ENCODE peak calls at places on chromosomes 3 and 15, in ten cellular contexts. One of them, this sample, is unnamed.

GRCh38 chr15:78667578-78668236 is 26.7 kb upstream of the CHRNB4 start:
- DNase-seq in NCI-H1417 treated with DMSO at 0.1 percent for 48 hours: no peak
- DNase-seq in iris pigment epithelial cell: no peak
- DNase-seq in stimulated activated CD8-positive, alpha-beta memory T cell treated with anti-CD3 and anti-CD28 coated beads, Interleukin-4, amount 100 ng/mL, for 24 hours: no peak
- DNase-seq in stimulated activated CD4-positive, alpha-beta T cell treated with anti-CD3 and anti-CD28 coated beads, Interleukin-2, amount 100 ng/mL, for 48 hours: no peak
- DNase-seq in NCI-H2081: no peak
- DNase-seq in posterior cingulate gyrus: no peak
- DNase-seq in pancreas: no peak
- DNase-seq in H9: no peak
- DNase-seq in activated CD8-positive, alpha-beta memory T cell treated with anti-CD3 and anti-CD28 coated beads for 24 hours: no peak
- DNase-seq in this sample: no peak

GRCh38 chr3:194985031-194985578 is 285.9 kb downstream of the XXYLT1 start:
- DNase-seq in NCI-H1417 treated with DMSO at 0.1 percent for 48 hours: no peak
- DNase-seq in iris pigment epithelial cell: peak; percentile 44
- DNase-seq in stimulated activated CD8-positive, alpha-beta memory T cell treated with anti-CD3 and anti-CD28 coated beads, Interleukin-4, amount 100 ng/mL, for 24 hours: no peak
- DNase-seq in stimulated activated CD4-positive, alpha-beta T cell treated with anti-CD3 and anti-CD28 coated beads, Interleukin-2, amount 100 ng/mL, for 48 hours: no peak
- DNase-seq in NCI-H2081: no peak
- DNase-seq in posterior cingulate gyrus: no peak
- DNase-seq in pancreas: peak; percentile 36
- DNase-seq in H9: peak; percentile 94
- DNase-seq in activated CD8-positive, alpha-beta memory T cell treated with anti-CD3 and anti-CD28 coated beads for 24 hours: peak; percentile 41
- DNase-seq in this sample: peak; percentile 73

GRCh38 chr3:159169828-159170227 is 368.0 kb downstream of the MFSD1 start:
- DNase-seq in NCI-H1417 treated with DMSO at 0.1 percent for 48 hours: no peak
- DNase-seq in iris pigment epithelial cell: peak; percentile 97
- DNase-seq in stimulated activated CD8-positive, alpha-beta memory T cell treated with anti-CD3 and anti-CD28 coated beads, Interleukin-4, amount 100 ng/mL, for 24 hours: no peak
- DNase-seq in stimulated activated CD4-positive, alpha-beta T cell treated with anti-CD3 and anti-CD28 coated beads, Interleukin-2, amount 100 ng/mL, for 48 hours: no peak
- DNase-seq in NCI-H2081: no peak
- DNase-seq in posterior cingulate gyrus: no peak
- DNase-seq in pancreas: no peak
- DNase-seq in H9: no peak
- DNase-seq in activated CD8-positive, alpha-beta memory T cell treated with anti-CD3 and anti-CD28 coated beads for 24 hours: no peak
- DNase-seq in this sample: peak; percentile 91

GRCh38 chr3:46301122-46301835 is 52.6 kb upstream of the CCR2 start:
- DNase-seq in NCI-H1417 treated with DMSO at 0.1 percent for 48 hours: no peak
- DNase-seq in iris pigment epithelial cell: no peak
- DNase-seq in stimulated activated CD8-positive, alpha-beta memory T cell treated with anti-CD3 and anti-CD28 coated beads, Interleukin-4, amount 100 ng/mL, for 24 hours: no peak
- DNase-seq in stimulated activated CD4-positive, alpha-beta T cell treated with anti-CD3 and anti-CD28 coated beads, Interleukin-2, amount 100 ng/mL, for 48 hours: no peak
- DNase-seq in NCI-H2081: no peak
- DNase-seq in posterior cingulate gyrus: no peak
- DNase-seq in pancreas: no peak
- DNase-seq in H9: no peak
- DNase-seq in activated CD8-positive, alpha-beta memory T cell treated with anti-CD3 and anti-CD28 coated beads for 24 hours: no peak
- DNase-seq in this sample: no peak

GRCh38 chr3:182729903-182730674 is 63.2 kb upstream of the ATP11B start:
- DNase-seq in NCI-H1417 treated with DMSO at 0.1 percent for 48 hours: no peak
- DNase-seq in iris pigment epithelial cell: no peak
- DNase-seq in stimulated activated CD8-positive, alpha-beta memory T cell treated with anti-CD3 and anti-CD28 coated beads, Interleukin-4, amount 100 ng/mL, for 24 hours: no peak
- DNase-seq in stimulated activated CD4-positive, alpha-beta T cell treated with anti-CD3 and anti-CD28 coated beads, Interleukin-2, amount 100 ng/mL, for 48 hours: no peak
- DNase-seq in NCI-H2081: no peak
- DNase-seq in posterior cingulate gyrus: no peak
- DNase-seq in pancreas: no peak
- DNase-seq in H9: no peak
- DNase-seq in activated CD8-positive, alpha-beta memory T cell treated with anti-CD3 and anti-CD28 coated beads for 24 hours: no peak
- DNase-seq in this sample: no peak

GRCh38 chr3:14289590-14290453 is 111.2 kb downstream of the LSM3 start:
- DNase-seq in NCI-H1417 treated with DMSO at 0.1 percent for 48 hours: no peak
- DNase-seq in iris pigment epithelial cell: peak; percentile 93
- DNase-seq in stimulated activated CD8-positive, alpha-beta memory T cell treated with anti-CD3 and anti-CD28 coated beads, Interleukin-4, amount 100 ng/mL, for 24 hours: no peak
- DNase-seq in stimulated activated CD4-positive, alpha-beta T cell treated with anti-CD3 and anti-CD28 coated beads, Interleukin-2, amount 100 ng/mL, for 48 hours: no peak
- DNase-seq in NCI-H2081: no peak
- DNase-seq in posterior cingulate gyrus: no peak
- DNase-seq in pancreas: no peak
- DNase-seq in H9: no peak
- DNase-seq in activated CD8-positive, alpha-beta memory T cell treated with anti-CD3 and anti-CD28 coated beads for 24 hours: no peak
- DNase-seq in this sample: peak; percentile 96

GRCh38 chr3:52190294-52190841 is 7.6 kb upstream of the ALAS1 start:
- DNase-seq in NCI-H1417 treated with DMSO at 0.1 percent for 48 hours: no peak
- DNase-seq in iris pigment epithelial cell: no peak
- DNase-seq in stimulated activated CD8-positive, alpha-beta memory T cell treated with anti-CD3 and anti-CD28 coated beads, Interleukin-4, amount 100 ng/mL, for 24 hours: no peak
- DNase-seq in stimulated activated CD4-positive, alpha-beta T cell treated with anti-CD3 and anti-CD28 coated beads, Interleukin-2, amount 100 ng/mL, for 48 hours: no peak
- DNase-seq in NCI-H2081: no peak
- DNase-seq in posterior cingulate gyrus: peak; percentile 48
- DNase-seq in pancreas: no peak
- DNase-seq in H9: no peak
- DNase-seq in activated CD8-positive, alpha-beta memory T cell treated with anti-CD3 and anti-CD28 coated beads for 24 hours: no peak
- DNase-seq in this sample: peak; percentile 20

GRCh38 chr15:80162059-80162554 is 9.3 kb downstream of the FAH start:
- DNase-seq in NCI-H1417 treated with DMSO at 0.1 percent for 48 hours: no peak
- DNase-seq in iris pigment epithelial cell: peak; percentile 56
- DNase-seq in stimulated activated CD8-positive, alpha-beta memory T cell treated with anti-CD3 and anti-CD28 coated beads, Interleukin-4, amount 100 ng/mL, for 24 hours: no peak
- DNase-seq in stimulated activated CD4-positive, alpha-beta T cell treated with anti-CD3 and anti-CD28 coated beads, Interleukin-2, amount 100 ng/mL, for 48 hours: no peak
- DNase-seq in NCI-H2081: no peak
- DNase-seq in posterior cingulate gyrus: no peak
- DNase-seq in pancreas: no peak
- DNase-seq in H9: no peak
- DNase-seq in activated CD8-positive, alpha-beta memory T cell treated with anti-CD3 and anti-CD28 coated beads for 24 hours: no peak
- DNase-seq in this sample: peak; percentile 36

GRCh38 chr15:101773496-101774100 is 29.7 kb upstream of the OR4F6 start:
- DNase-seq in NCI-H1417 treated with DMSO at 0.1 percent for 48 hours: peak; percentile 7
- DNase-seq in iris pigment epithelial cell: no peak
- DNase-seq in stimulated activated CD8-positive, alpha-beta memory T cell treated with anti-CD3 and anti-CD28 coated beads, Interleukin-4, amount 100 ng/mL, for 24 hours: no peak
- DNase-seq in stimulated activated CD4-positive, alpha-beta T cell treated with anti-CD3 and anti-CD28 coated beads, Interleukin-2, amount 100 ng/mL, for 48 hours: no peak
- DNase-seq in NCI-H2081: peak; percentile 29
- DNase-seq in posterior cingulate gyrus: no peak
- DNase-seq in pancreas: no peak
- DNase-seq in H9: peak; percentile 75
- DNase-seq in activated CD8-positive, alpha-beta memory T cell treated with anti-CD3 and anti-CD28 coated beads for 24 hours: peak; percentile 46
- DNase-seq in this sample: no peak

GRCh38 chr3:31699309-31699953 is 166.7 kb downstream of the STT3B start:
- DNase-seq in NCI-H1417 treated with DMSO at 0.1 percent for 48 hours: no peak
- DNase-seq in iris pigment epithelial cell: no peak
- DNase-seq in stimulated activated CD8-positive, alpha-beta memory T cell treated with anti-CD3 and anti-CD28 coated beads, Interleukin-4, amount 100 ng/mL, for 24 hours: no peak
- DNase-seq in stimulated activated CD4-positive, alpha-beta T cell treated with anti-CD3 and anti-CD28 coated beads, Interleukin-2, amount 100 ng/mL, for 48 hours: no peak
- DNase-seq in NCI-H2081: no peak
- DNase-seq in posterior cingulate gyrus: no peak
- DNase-seq in pancreas: no peak
- DNase-seq in H9: no peak
- DNase-seq in activated CD8-positive, alpha-beta memory T cell treated with anti-CD3 and anti-CD28 coated beads for 24 hours: no peak
- DNase-seq in this sample: no peak

GRCh38 chr3:57977755-57978715 is 30.2 kb upstream of the FLNB start:
- DNase-seq in NCI-H1417 treated with DMSO at 0.1 percent for 48 hours: no peak
- DNase-seq in iris pigment epithelial cell: no peak
- DNase-seq in stimulated activated CD8-positive, alpha-beta memory T cell treated with anti-CD3 and anti-CD28 coated beads, Interleukin-4, amount 100 ng/mL, for 24 hours: no peak
- DNase-seq in stimulated activated CD4-positive, alpha-beta T cell treated with anti-CD3 and anti-CD28 coated beads, Interleukin-2, amount 100 ng/mL, for 48 hours: no peak
- DNase-seq in NCI-H2081: no peak
- DNase-seq in posterior cingulate gyrus: no peak
- DNase-seq in pancreas: no peak
- DNase-seq in H9: no peak
- DNase-seq in activated CD8-positive, alpha-beta memory T cell treated with anti-CD3 and anti-CD28 coated beads for 24 hours: no peak
- DNase-seq in this sample: no peak

GRCh38 chr3:110165753-110166152 is 828.4 kb upstream of the DPPA4 start:
- DNase-seq in NCI-H1417 treated with DMSO at 0.1 percent for 48 hours: no peak
- DNase-seq in iris pigment epithelial cell: no peak
- DNase-seq in stimulated activated CD8-positive, alpha-beta memory T cell treated with anti-CD3 and anti-CD28 coated beads, Interleukin-4, amount 100 ng/mL, for 24 hours: no peak
- DNase-seq in stimulated activated CD4-positive, alpha-beta T cell treated with anti-CD3 and anti-CD28 coated beads, Interleukin-2, amount 100 ng/mL, for 48 hours: no peak
- DNase-seq in NCI-H2081: no peak
- DNase-seq in posterior cingulate gyrus: no peak
- DNase-seq in pancreas: no peak
- DNase-seq in H9: peak; percentile 58
- DNase-seq in activated CD8-positive, alpha-beta memory T cell treated with anti-CD3 and anti-CD28 coated beads for 24 hours: no peak
- DNase-seq in this sample: peak; percentile 1

GRCh38 chr3:16060358-16060852 is 114.1 kb upstream of the GALNT15 start:
- DNase-seq in NCI-H1417 treated with DMSO at 0.1 percent for 48 hours: no peak
- DNase-seq in iris pigment epithelial cell: peak; percentile 100
- DNase-seq in stimulated activated CD8-positive, alpha-beta memory T cell treated with anti-CD3 and anti-CD28 coated beads, Interleukin-4, amount 100 ng/mL, for 24 hours: no peak
- DNase-seq in stimulated activated CD4-positive, alpha-beta T cell treated with anti-CD3 and anti-CD28 coated beads, Interleukin-2, amount 100 ng/mL, for 48 hours: no peak
- DNase-seq in NCI-H2081: no peak
- DNase-seq in posterior cingulate gyrus: no peak
- DNase-seq in pancreas: no peak
- DNase-seq in H9: peak; percentile 42
- DNase-seq in activated CD8-positive, alpha-beta memory T cell treated with anti-CD3 and anti-CD28 coated beads for 24 hours: no peak
- DNase-seq in this sample: peak; percentile 99

GRCh38 chr15:60972301-60972700 is 256.8 kb downstream of the RORA start:
- DNase-seq in NCI-H1417 treated with DMSO at 0.1 percent for 48 hours: no peak
- DNase-seq in iris pigment epithelial cell: peak; percentile 98
- DNase-seq in stimulated activated CD8-positive, alpha-beta memory T cell treated with anti-CD3 and anti-CD28 coated beads, Interleukin-4, amount 100 ng/mL, for 24 hours: no peak
- DNase-seq in stimulated activated CD4-positive, alpha-beta T cell treated with anti-CD3 and anti-CD28 coated beads, Interleukin-2, amount 100 ng/mL, for 48 hours: no peak
- DNase-seq in NCI-H2081: no peak
- DNase-seq in posterior cingulate gyrus: no peak
- DNase-seq in pancreas: no peak
- DNase-seq in H9: no peak
- DNase-seq in activated CD8-positive, alpha-beta memory T cell treated with anti-CD3 and anti-CD28 coated beads for 24 hours: no peak
- DNase-seq in this sample: peak; percentile 46

GRCh38 chr3:195221876-195222617 is 48.9 kb downstream of the XXYLT1 start:
- DNase-seq in NCI-H1417 treated with DMSO at 0.1 percent for 48 hours: no peak
- DNase-seq in iris pigment epithelial cell: no peak
- DNase-seq in stimulated activated CD8-positive, alpha-beta memory T cell treated with anti-CD3 and anti-CD28 coated beads, Interleukin-4, amount 100 ng/mL, for 24 hours: no peak
- DNase-seq in stimulated activated CD4-positive, alpha-beta T cell treated with anti-CD3 and anti-CD28 coated beads, Interleukin-2, amount 100 ng/mL, for 48 hours: no peak
- DNase-seq in NCI-H2081: no peak
- DNase-seq in posterior cingulate gyrus: no peak
- DNase-seq in pancreas: no peak
- DNase-seq in H9: no peak
- DNase-seq in activated CD8-positive, alpha-beta memory T cell treated with anti-CD3 and anti-CD28 coated beads for 24 hours: peak; percentile 47
- DNase-seq in this sample: no peak

GRCh38 chr3:77014236-77014635 is 25.7 kb upstream of the ROBO2 start:
- DNase-seq in NCI-H1417 treated with DMSO at 0.1 percent for 48 hours: no peak
- DNase-seq in iris pigment epithelial cell: no peak
- DNase-seq in stimulated activated CD8-positive, alpha-beta memory T cell treated with anti-CD3 and anti-CD28 coated beads, Interleukin-4, amount 100 ng/mL, for 24 hours: no peak
- DNase-seq in stimulated activated CD4-positive, alpha-beta T cell treated with anti-CD3 and anti-CD28 coated beads, Interleukin-2, amount 100 ng/mL, for 48 hours: no peak
- DNase-seq in NCI-H2081: no peak
- DNase-seq in posterior cingulate gyrus: no peak
- DNase-seq in pancreas: no peak
- DNase-seq in H9: no peak
- DNase-seq in activated CD8-positive, alpha-beta memory T cell treated with anti-CD3 and anti-CD28 coated beads for 24 hours: no peak
- DNase-seq in this sample: no peak

GRCh38 chr3:193389335-193389734 is 10.8 kb upstream of the ATP13A5 start:
- DNase-seq in NCI-H1417 treated with DMSO at 0.1 percent for 48 hours: no peak
- DNase-seq in iris pigment epithelial cell: no peak
- DNase-seq in stimulated activated CD8-positive, alpha-beta memory T cell treated with anti-CD3 and anti-CD28 coated beads, Interleukin-4, amount 100 ng/mL, for 24 hours: no peak
- DNase-seq in stimulated activated CD4-positive, alpha-beta T cell treated with anti-CD3 and anti-CD28 coated beads, Interleukin-2, amount 100 ng/mL, for 48 hours: no peak
- DNase-seq in NCI-H2081: peak; percentile 55
- DNase-seq in posterior cingulate gyrus: no peak
- DNase-seq in pancreas: no peak
- DNase-seq in H9: peak; percentile 38
- DNase-seq in activated CD8-positive, alpha-beta memory T cell treated with anti-CD3 and anti-CD28 coated beads for 24 hours: no peak
- DNase-seq in this sample: no peak

GRCh38 chr3:140501054-140501769 is 176.7 kb upstream of the TRIM42 start:
- DNase-seq in NCI-H1417 treated with DMSO at 0.1 percent for 48 hours: no peak
- DNase-seq in iris pigment epithelial cell: no peak
- DNase-seq in stimulated activated CD8-positive, alpha-beta memory T cell treated with anti-CD3 and anti-CD28 coated beads, Interleukin-4, amount 100 ng/mL, for 24 hours: no peak
- DNase-seq in stimulated activated CD4-positive, alpha-beta T cell treated with anti-CD3 and anti-CD28 coated beads, Interleukin-2, amount 100 ng/mL, for 48 hours: no peak
- DNase-seq in NCI-H2081: no peak
- DNase-seq in posterior cingulate gyrus: no peak
- DNase-seq in pancreas: no peak
- DNase-seq in H9: no peak
- DNase-seq in activated CD8-positive, alpha-beta memory T cell treated with anti-CD3 and anti-CD28 coated beads for 24 hours: no peak
- DNase-seq in this sample: no peak

GRCh38 chr3:52056968-52057805 is 816 bp upstream of the DUSP7 start:
- DNase-seq in NCI-H1417 treated with DMSO at 0.1 percent for 48 hours: peak; percentile 65
- DNase-seq in iris pigment epithelial cell: peak; percentile 99
- DNase-seq in stimulated activated CD8-positive, alpha-beta memory T cell treated with anti-CD3 and anti-CD28 coated beads, Interleukin-4, amount 100 ng/mL, for 24 hours: peak; percentile 99
- DNase-seq in stimulated activated CD4-positive, alpha-beta T cell treated with anti-CD3 and anti-CD28 coated beads, Interleukin-2, amount 100 ng/mL, for 48 hours: peak; percentile 99
- DNase-seq in NCI-H2081: peak; percentile 97
- DNase-seq in posterior cingulate gyrus: peak; percentile 99
- DNase-seq in pancreas: peak; percentile 100
- DNase-seq in H9: peak; percentile 99
- DNase-seq in activated CD8-positive, alpha-beta memory T cell treated with anti-CD3 and anti-CD28 coated beads for 24 hours: peak; percentile 99
- DNase-seq in this sample: peak; percentile 99

GRCh38 chr3:61141697-61142096 is 109.6 kb downstream of the FHIT start:
- DNase-seq in NCI-H1417 treated with DMSO at 0.1 percent for 48 hours: no peak
- DNase-seq in iris pigment epithelial cell: no peak
- DNase-seq in stimulated activated CD8-positive, alpha-beta memory T cell treated with anti-CD3 and anti-CD28 coated beads, Interleukin-4, amount 100 ng/mL, for 24 hours: no peak
- DNase-seq in stimulated activated CD4-positive, alpha-beta T cell treated with anti-CD3 and anti-CD28 coated beads, Interleukin-2, amount 100 ng/mL, for 48 hours: no peak
- DNase-seq in NCI-H2081: no peak
- DNase-seq in posterior cingulate gyrus: no peak
- DNase-seq in pancreas: no peak
- DNase-seq in H9: peak; percentile 66
- DNase-seq in activated CD8-positive, alpha-beta memory T cell treated with anti-CD3 and anti-CD28 coated beads for 24 hours: no peak
- DNase-seq in this sample: no peak

GRCh38 chr15:25243800-25244097 is 195.1 kb downstream of the UBE3A start:
- DNase-seq in NCI-H1417 treated with DMSO at 0.1 percent for 48 hours: no peak
- DNase-seq in iris pigment epithelial cell: no peak
- DNase-seq in stimulated activated CD8-positive, alpha-beta memory T cell treated with anti-CD3 and anti-CD28 coated beads, Interleukin-4, amount 100 ng/mL, for 24 hours: no peak
- DNase-seq in stimulated activated CD4-positive, alpha-beta T cell treated with anti-CD3 and anti-CD28 coated beads, Interleukin-2, amount 100 ng/mL, for 48 hours: no peak
- DNase-seq in NCI-H2081: no peak
- DNase-seq in posterior cingulate gyrus: no peak
- DNase-seq in pancreas: peak; percentile 7
- DNase-seq in H9: peak; percentile 8
- DNase-seq in activated CD8-positive, alpha-beta memory T cell treated with anti-CD3 and anti-CD28 coated beads for 24 hours: no peak
- DNase-seq in this sample: no peak

GRCh38 chr3:187804120-187805106 is 59.1 kb upstream of the BCL6 start:
- DNase-seq in NCI-H1417 treated with DMSO at 0.1 percent for 48 hours: no peak
- DNase-seq in iris pigment epithelial cell: no peak
- DNase-seq in stimulated activated CD8-positive, alpha-beta memory T cell treated with anti-CD3 and anti-CD28 coated beads, Interleukin-4, amount 100 ng/mL, for 24 hours: no peak
- DNase-seq in stimulated activated CD4-positive, alpha-beta T cell treated with anti-CD3 and anti-CD28 coated beads, Interleukin-2, amount 100 ng/mL, for 48 hours: no peak
- DNase-seq in NCI-H2081: no peak
- DNase-seq in posterior cingulate gyrus: no peak
- DNase-seq in pancreas: no peak
- DNase-seq in H9: no peak
- DNase-seq in activated CD8-positive, alpha-beta memory T cell treated with anti-CD3 and anti-CD28 coated beads for 24 hours: no peak
- DNase-seq in this sample: no peak

GRCh38 chr3:172159376-172159775 is 120.0 kb downstream of the FNDC3B start:
- DNase-seq in NCI-H1417 treated with DMSO at 0.1 percent for 48 hours: no peak
- DNase-seq in iris pigment epithelial cell: no peak
- DNase-seq in stimulated activated CD8-positive, alpha-beta memory T cell treated with anti-CD3 and anti-CD28 coated beads, Interleukin-4, amount 100 ng/mL, for 24 hours: no peak
- DNase-seq in stimulated activated CD4-positive, alpha-beta T cell treated with anti-CD3 and anti-CD28 coated beads, Interleukin-2, amount 100 ng/mL, for 48 hours: no peak
- DNase-seq in NCI-H2081: no peak
- DNase-seq in posterior cingulate gyrus: no peak
- DNase-seq in pancreas: no peak
- DNase-seq in H9: no peak
- DNase-seq in activated CD8-positive, alpha-beta memory T cell treated with anti-CD3 and anti-CD28 coated beads for 24 hours: no peak
- DNase-seq in this sample: no peak

GRCh38 chr15:91882858-91883586 is 29.5 kb downstream of the SLCO3A1 start:
- DNase-seq in NCI-H1417 treated with DMSO at 0.1 percent for 48 hours: no peak
- DNase-seq in iris pigment epithelial cell: no peak
- DNase-seq in stimulated activated CD8-positive, alpha-beta memory T cell treated with anti-CD3 and anti-CD28 coated beads, Interleukin-4, amount 100 ng/mL, for 24 hours: no peak
- DNase-seq in stimulated activated CD4-positive, alpha-beta T cell treated with anti-CD3 and anti-CD28 coated beads, Interleukin-2, amount 100 ng/mL, for 48 hours: no peak
- DNase-seq in NCI-H2081: no peak
- DNase-seq in posterior cingulate gyrus: no peak
- DNase-seq in pancreas: no peak
- DNase-seq in H9: no peak
- DNase-seq in activated CD8-positive, alpha-beta memory T cell treated with anti-CD3 and anti-CD28 coated beads for 24 hours: no peak
- DNase-seq in this sample: no peak

GRCh38 chr3:71723452-71724170 is 1.6 kb downstream of the EIF4E3 start:
- DNase-seq in NCI-H1417 treated with DMSO at 0.1 percent for 48 hours: no peak
- DNase-seq in iris pigment epithelial cell: no peak
- DNase-seq in stimulated activated CD8-positive, alpha-beta memory T cell treated with anti-CD3 and anti-CD28 coated beads, Interleukin-4, amount 100 ng/mL, for 24 hours: peak; percentile 22
- DNase-seq in stimulated activated CD4-positive, alpha-beta T cell treated with anti-CD3 and anti-CD28 coated beads, Interleukin-2, amount 100 ng/mL, for 48 hours: no peak
- DNase-seq in NCI-H2081: no peak
- DNase-seq in posterior cingulate gyrus: no peak
- DNase-seq in pancreas: no peak
- DNase-seq in H9: no peak
- DNase-seq in activated CD8-positive, alpha-beta memory T cell treated with anti-CD3 and anti-CD28 coated beads for 24 hours: peak; percentile 63
- DNase-seq in this sample: no peak

GRCh38 chr3:139639662-139640061 is 38.1 kb downstream of the NMNAT3 start:
- DNase-seq in NCI-H1417 treated with DMSO at 0.1 percent for 48 hours: no peak
- DNase-seq in iris pigment epithelial cell: no peak
- DNase-seq in stimulated activated CD8-positive, alpha-beta memory T cell treated with anti-CD3 and anti-CD28 coated beads, Interleukin-4, amount 100 ng/mL, for 24 hours: no peak
- DNase-seq in stimulated activated CD4-positive, alpha-beta T cell treated with anti-CD3 and anti-CD28 coated beads, Interleukin-2, amount 100 ng/mL, for 48 hours: no peak
- DNase-seq in NCI-H2081: no peak
- DNase-seq in posterior cingulate gyrus: no peak
- DNase-seq in pancreas: no peak
- DNase-seq in H9: no peak
- DNase-seq in activated CD8-positive, alpha-beta memory T cell treated with anti-CD3 and anti-CD28 coated beads for 24 hours: no peak
- DNase-seq in this sample: no peak

GRCh38 chr3:169869484-169870304 is at the start of gene LRRC31:
- DNase-seq in NCI-H1417 treated with DMSO at 0.1 percent for 48 hours: no peak
- DNase-seq in iris pigment epithelial cell: no peak
- DNase-seq in stimulated activated CD8-positive, alpha-beta memory T cell treated with anti-CD3 and anti-CD28 coated beads, Interleukin-4, amount 100 ng/mL, for 24 hours: no peak
- DNase-seq in stimulated activated CD4-positive, alpha-beta T cell treated with anti-CD3 and anti-CD28 coated beads, Interleukin-2, amount 100 ng/mL, for 48 hours: no peak
- DNase-seq in NCI-H2081: peak; percentile 66
- DNase-seq in posterior cingulate gyrus: no peak
- DNase-seq in pancreas: no peak
- DNase-seq in H9: no peak
- DNase-seq in activated CD8-positive, alpha-beta memory T cell treated with anti-CD3 and anti-CD28 coated beads for 24 hours: no peak
- DNase-seq in this sample: no peak

GRCh38 chr3:16050641-16051467 is 123.6 kb upstream of the GALNT15 start:
- DNase-seq in NCI-H1417 treated with DMSO at 0.1 percent for 48 hours: no peak
- DNase-seq in iris pigment epithelial cell: no peak
- DNase-seq in stimulated activated CD8-positive, alpha-beta memory T cell treated with anti-CD3 and anti-CD28 coated beads, Interleukin-4, amount 100 ng/mL, for 24 hours: no peak
- DNase-seq in stimulated activated CD4-positive, alpha-beta T cell treated with anti-CD3 and anti-CD28 coated beads, Interleukin-2, amount 100 ng/mL, for 48 hours: no peak
- DNase-seq in NCI-H2081: no peak
- DNase-seq in posterior cingulate gyrus: no peak
- DNase-seq in pancreas: no peak
- DNase-seq in H9: no peak
- DNase-seq in activated CD8-positive, alpha-beta memory T cell treated with anti-CD3 and anti-CD28 coated beads for 24 hours: no peak
- DNase-seq in this sample: no peak

This sample was measured in mesenchymal stem cell.